ENCODE peak calls at places on chromosomes 12 and 14, in five cellular contexts. S is psoas muscle; N is CD8-positive, alpha-beta T cell; Z is fibroblast of lung; B is AG04449. K is an unnamed sample.

GRCh38 chr14:88613552-88614010 is 50.7 kb downstream of the ZC3H14 start:
- DNase-seq in S (no peak), N (no peak), Z (peak), B (no peak), K (no peak)

GRCh38 chr12:52526511-52526951 is 6.3 kb upstream of the KRT5 start:
- DNase-seq in S (no peak), N (no peak), Z (no peak), B (no peak), K (no peak)

GRCh38 chr12:50598321-50598862 is 93.6 kb downstream of the DIP2B start:
- DNase-seq in S (no peak), N (no peak), Z (peak), B (no peak), K (no peak)

GRCh38 chr14:93083898-93084297 is 31.8 kb downstream of the ITPK1 start:
- DNase-seq in S (no peak), N (no peak), Z (no peak), B (no peak), K (no peak)

GRCh38 chr14:92967346-92967926 is 44.5 kb downstream of the CHGA start:
- DNase-seq in S (no peak), N (no peak), Z (peak), B (peak), K (no peak)

GRCh38 chr14:97976861-97977260 is 1179.7 kb downstream of the VRK1 start:
- DNase-seq in S (peak), N (no peak), Z (no peak), B (no peak), K (peak)

GRCh38 chr14:88079624-88080023 is 74.7 kb downstream of the GPR65 start:
- DNase-seq in S (no peak), N (no peak), Z (no peak), B (no peak), K (no peak)

GRCh38 chr14:64806202-64806861 is 73.4 kb downstream of the SPTB start:
- DNase-seq in S (peak), N (no peak), Z (peak), B (peak), K (no peak)

GRCh38 chr12:96486751-96487150 is 2.6 kb upstream of the CFAP54 start:
- DNase-seq in S (no peak), N (no peak), Z (no peak), B (no peak), K (no peak)

GRCh38 chr14:88044129-88044727 is 39.3 kb downstream of the GPR65 start:
- DNase-seq in S (no peak), N (no peak), Z (no peak), B (no peak), K (no peak)

GRCh38 chr14:22630486-22630885 is 13.7 kb downstream of the OR6J1 start:
- DNase-seq in S (no peak), N (no peak), Z (peak), B (peak), K (no peak)
- H3K4me3 ChIP-seq in S (no peak), N (no peak), Z (no peak), B (no peak), K (no peak)

GRCh38 chr14:68975667-68976066 is 3.4 kb downstream of the ACTN1 start:
- DNase-seq in S (no peak), N (no peak), Z (peak), B (no peak), K (no peak)
- H3K4me3 ChIP-seq in S (peak), N (peak), Z (peak), B (peak), K (no peak)

GRCh38 chr12:112664569-112664968 is 127.0 kb upstream of the RPH3A start:
- DNase-seq in S (no peak), N (no peak), Z (no peak), B (no peak), K (no peak)

GRCh38 chr12:112665971-112666370 is 125.6 kb upstream of the RPH3A start:
- DNase-seq in S (no peak), N (no peak), Z (no peak), B (no peak), K (no peak)
- H3K4me3 ChIP-seq in S (no peak), N (no peak), Z (no peak), B (no peak), K (no peak)

GRCh38 chr12:110576504-110576903 is 6.6 kb downstream of the PPTC7 start:
- DNase-seq in S (no peak), N (no peak), Z (no peak), B (no peak), K (no peak)
- H3K4me3 ChIP-seq in S (peak), N (no peak), Z (no peak), B (no peak), K (no peak)

GRCh38 chr12:99092100-99092851 is 447.2 kb downstream of the APAF1 start:
- DNase-seq in S (no peak), N (no peak), Z (no peak), B (no peak), K (no peak)
- H3K4me3 ChIP-seq in S (no peak), N (no peak), Z (no peak), B (no peak), K (no peak)

GRCh38 chr14:75522224-75522764 is at the start of gene BATF:
- DNase-seq in S (no peak), N (peak), Z (no peak), B (no peak), K (no peak)
- H3K4me3 ChIP-seq in S (peak), N (peak), Z (no peak), B (no peak), K (no peak)

GRCh38 chr12:124389537-124390441 is 94.9 kb downstream of the RFLNA start:
- DNase-seq in S (no peak), N (no peak), Z (no peak), B (no peak), K (no peak)

GRCh38 chr12:124392991-124393790 is 98.3 kb downstream of the RFLNA start:
- DNase-seq in S (peak), N (no peak), Z (peak), B (no peak), K (peak)

GRCh38 chr12:124392271-124392990 is 97.5 kb downstream of the RFLNA start:
- DNase-seq in S (peak), N (no peak), Z (peak), B (no peak), K (no peak)

GRCh38 chr12:124390442-124391116 is 95.7 kb downstream of the RFLNA start:
- DNase-seq in S (peak), N (no peak), Z (peak), B (no peak), K (peak)

GRCh38 chr12:124391340-124392261 is 96.7 kb downstream of the RFLNA start:
- DNase-seq in S (peak), N (peak), Z (no peak), B (no peak), K (no peak)
- H3K4me3 ChIP-seq in S (no peak), N (no peak), Z (no peak), B (no peak), K (no peak)